ENCODE peak calls at places on chromosomes 11 and 22, in five cellular contexts. I is aorta, Q is stomach, T is right lobe of liver, W is IMR-90. S is an unnamed sample.

GRCh38 chr22:17305076-17305475 is 64.2 kb upstream of the CECR2 start:
- DNase-seq in I (no peak), Q (peak; percentile 2), W (no peak), T (no peak), S (no peak)

GRCh38 chr11:56089697-56090096 is 3.4 kb upstream of the OR8I2 start:
- DNase-seq in W (no peak), I (no peak), T (no peak), Q (no peak), S (peak; percentile 21)

GRCh38 chr11:43517518-43517917 is 158.8 kb downstream of the TTC17 start:
- DNase-seq in Q (no peak), T (no peak), W (peak; percentile 26), I (no peak), S (peak; percentile 78)

GRCh38 chr11:70159612-70160570 is 43.2 kb upstream of the FADD start:
- DNase-seq in I (peak; percentile 92), Q (peak; percentile 87), T (peak; percentile 79), W (peak; percentile 47), S (peak; percentile 93)

GRCh38 chr11:86535773-86536172 is 136.6 kb downstream of the ME3 start:
- DNase-seq in T (no peak), I (no peak), W (no peak), Q (no peak), S (no peak)

GRCh38 chr11:112345166-112345565 is 84.5 kb upstream of the PLET1 start:
- DNase-seq in T (no peak), W (no peak), I (no peak), Q (no peak), S (no peak)

GRCh38 chr11:113341388-113342165 is 27.2 kb downstream of the TTC12 start:
- DNase-seq in I (no peak), T (no peak), Q (no peak), W (no peak), S (no peak)

GRCh38 chr11:117045196-117045595 is 53.0 kb downstream of the SIK3 start:
- DNase-seq in I (no peak), W (peak; percentile 61), Q (no peak), T (no peak), S (peak; percentile 62)

DNA sequence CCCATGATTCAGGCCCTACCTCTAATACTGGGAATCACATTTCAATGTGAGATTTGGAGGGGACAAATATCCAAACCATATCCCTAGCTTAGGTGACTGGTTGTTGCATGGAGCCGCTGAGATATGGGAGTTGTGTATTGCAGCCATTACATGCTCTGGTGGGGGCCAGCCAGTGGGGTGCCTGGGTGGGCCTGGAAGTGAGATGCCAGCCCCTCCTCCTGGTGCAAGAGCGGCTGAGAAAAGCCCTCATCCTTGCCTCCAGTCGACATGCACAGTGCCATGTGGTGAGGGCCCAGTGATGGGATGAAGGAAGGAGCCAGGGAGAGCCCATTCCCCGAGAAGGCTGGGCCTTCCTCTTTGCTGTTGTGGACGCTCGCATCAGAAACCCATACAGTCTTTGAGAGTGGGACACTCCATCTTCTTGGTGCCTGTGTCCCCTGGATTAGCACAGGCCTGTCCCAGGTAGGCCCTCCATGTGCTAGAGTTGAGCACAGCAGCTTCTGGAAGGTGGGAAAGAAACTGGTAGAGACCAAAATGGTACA is 1043.0 kb downstream of the TBC1D22A start:
- DNase-seq in W (no peak), T (no peak), Q (no peak), I (no peak), S (no peak)
- H3K4me3 ChIP-seq in W (no peak overlapping the region), T (no peak overlapping the region), Q (no peak overlapping the region), I (no peak overlapping the region), S (no peak overlapping the region)

DNA sequence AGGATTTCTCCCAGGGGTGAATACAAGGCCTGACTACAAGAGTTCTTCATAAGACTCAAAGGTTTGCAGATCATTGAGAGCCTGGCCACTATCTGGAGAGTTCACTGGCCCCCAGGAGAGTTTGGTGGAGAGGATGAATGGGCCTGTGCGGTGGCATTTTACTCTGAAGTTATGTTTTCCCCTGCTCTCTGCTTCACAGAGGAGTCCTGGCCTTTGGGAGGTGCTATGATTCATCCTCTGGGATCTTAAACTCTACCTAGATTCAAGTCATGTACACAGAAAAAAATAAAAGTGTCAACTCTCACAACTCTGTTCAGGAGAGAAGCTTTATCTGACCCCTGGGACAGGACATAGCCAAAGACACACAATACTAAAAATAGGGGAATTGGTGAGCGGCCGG is 159.1 kb upstream of the CARD18 start:
- DNase-seq in I (no peak), W (peak; percentile 34), T (no peak), Q (no peak), S (no peak)
- H3K27ac ChIP-seq in I (no peak overlapping the region), W (peak overlapping the region; percentile 56), T (no peak overlapping the region), Q (no peak overlapping the region), S (no peak overlapping the region)

GRCh38 chr22:43411040-43411919 is 534 bp upstream of the MPPED1 start:
- DNase-seq in Q (no peak), W (no peak), T (no peak), I (no peak), S (no peak)

GRCh38 chr22:43409046-43409445 is 2.8 kb upstream of the MPPED1 start:
- DNase-seq in Q (no peak), I (no peak), W (no peak), T (peak; percentile 5), S (no peak)

GRCh38 chr22:43408009-43408408 is 3.8 kb upstream of the MPPED1 start:
- DNase-seq in W (no peak), Q (no peak), I (no peak), T (peak; percentile 15), S (no peak)

GRCh38 chr22:43407591-43407990 is 4.2 kb upstream of the MPPED1 start:
- DNase-seq in Q (no peak), I (no peak), W (no peak), T (peak; percentile 30), S (no peak)

GRCh38 chr22:43409800-43410199 is 2.0 kb upstream of the MPPED1 start:
- DNase-seq in W (no peak), I (no peak), Q (no peak), T (no peak), S (no peak)
- H3K27me3 ChIP-seq in W (peaks cover 52% of the 10 kb centered on the region), I (no peaks in the 10 kb centered on the region), Q (peaks cover 70% of the 10 kb centered on the region), T (no peaks in the 10 kb centered on the region), S (peaks cover 41% of the 10 kb centered on the region)

GRCh38 chr11:12027844-12028243 is 19.4 kb upstream of the DKK3 start:
- DNase-seq in I (no peak), T (no peak), Q (no peak), W (no peak), S (no peak)

GRCh38 chr11:12024314-12024926 is 16.0 kb upstream of the DKK3 start:
- DNase-seq in T (no peak), I (no peak), Q (no peak), W (no peak), S (no peak)

GRCh38 chr11:12029738-12030363 is 21.4 kb upstream of the DKK3 start:
- DNase-seq in T (no peak), W (peak; percentile 65), Q (no peak), I (no peak), S (no peak)

GRCh38 chr11:12028303-12028702 is 19.9 kb upstream of the DKK3 start:
- DNase-seq in T (no peak), I (no peak), Q (no peak), W (no peak), S (no peak)

DNA sequence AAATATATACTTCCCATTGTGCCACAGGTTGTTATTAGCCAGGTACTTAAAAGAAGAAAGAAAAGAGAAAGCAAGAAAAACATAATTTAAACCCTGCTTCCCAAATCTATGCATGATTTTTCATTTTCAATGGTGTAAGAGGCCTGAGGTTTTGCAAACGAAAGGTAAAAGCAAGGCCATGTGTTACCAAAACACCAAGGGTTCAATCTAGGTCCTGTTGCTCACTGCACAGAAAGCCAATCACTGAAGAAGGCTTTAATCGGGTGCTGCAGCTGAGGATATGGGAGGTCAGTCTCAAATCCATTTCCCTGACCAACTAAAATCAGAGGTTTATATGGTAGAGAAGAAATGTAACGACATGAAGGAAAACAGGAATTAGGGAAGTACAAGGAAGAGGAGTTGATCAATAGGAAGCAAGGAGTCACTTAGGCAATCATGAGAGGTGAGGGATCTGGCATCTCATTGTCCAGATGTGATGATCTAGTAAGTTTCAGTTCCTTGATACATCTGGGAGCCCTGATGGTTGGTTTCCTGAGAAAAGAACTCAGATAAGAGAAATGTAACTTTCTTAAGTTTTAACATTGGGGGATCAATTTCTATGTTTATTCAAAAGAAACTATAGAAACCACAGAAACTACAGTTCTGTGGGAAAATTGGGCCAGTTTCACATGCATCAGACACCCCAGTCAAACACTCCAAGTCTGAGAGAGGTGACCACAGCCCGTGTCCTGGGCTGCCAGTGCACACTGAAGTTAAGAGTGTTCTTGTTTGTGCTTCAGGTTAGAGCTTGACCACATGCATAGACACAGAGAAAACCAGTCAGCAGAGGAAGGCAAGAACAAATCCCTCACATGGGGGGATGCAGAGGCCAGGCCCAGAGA is 18.1 kb upstream of the DKK3 start:
- DNase-seq in Q (no peak), W (no peak), I (no peak), T (no peak), S (no peak)
- H3K4me3 ChIP-seq in Q (no peak overlapping the region), W (no peak overlapping the region), I (no peak overlapping the region), T (no peak overlapping the region), S (no peak overlapping the region)

GRCh38 chr11:101126551-101127347 is 2.9 kb downstream of the PGR start:
- DNase-seq in I (peak; percentile 77), Q (no peak), W (no peak), T (peak; percentile 24), S (peak; percentile 79)
- H3K27ac ChIP-seq in I (peak overlapping the region; percentile 75), Q (peak overlapping the region; percentile 71), W (no peak overlapping the region), T (no peak overlapping the region), S (no peak overlapping the region)

GRCh38 chr11:121354192-121354591 is 61.6 kb downstream of the SC5D start:
- DNase-seq in W (no peak), T (no peak), I (no peak), Q (no peak), S (no peak)

GRCh38 chr11:121350314-121351046 is 57.9 kb downstream of the SC5D start:
- DNase-seq in Q (no peak), I (no peak), W (no peak), T (no peak), S (no peak)

GRCh38 chr11:121349790-121350189 is 57.2 kb downstream of the SC5D start:
- DNase-seq in Q (no peak), T (no peak), I (no peak), W (no peak), S (no peak)

GRCh38 chr11:121351089-121351488 is 58.5 kb downstream of the SC5D start:
- DNase-seq in Q (no peak), W (no peak), T (no peak), I (no peak), S (no peak)

GRCh38 chr11:121352301-121352891 is 59.8 kb downstream of the SC5D start:
- DNase-seq in W (no peak), Q (no peak), I (no peak), T (no peak), S (no peak)
- H3K27me3 ChIP-seq in W (peaks cover 34% of the 10 kb centered on the region), Q (no peaks in the 10 kb centered on the region), I (no peaks in the 10 kb centered on the region), T (no peaks in the 10 kb centered on the region), S (peaks cover 3% of the 10 kb centered on the region)

GRCh38 chr22:24432059-24432853 is 4.9 kb downstream of the ADORA2A start:
- DNase-seq in I (peak; percentile 89), T (peak; percentile 79), W (peak; percentile 16), Q (peak; percentile 78), S (peak; percentile 95)
- H3K4me3 ChIP-seq in I (no peak overlapping the region), T (no peak overlapping the region), W (no peak overlapping the region), Q (no peak overlapping the region), S (no peak overlapping the region)

GRCh38 chr11:65292866-65293265 is 21.8 kb upstream of the CDC42EP2 start:
- DNase-seq in I (no peak), T (no peak), W (no peak), Q (no peak), S (no peak)
- H3K27ac ChIP-seq in I (no peak overlapping the region), T (peak overlapping the region; percentile 15), W (peak overlapping the region; percentile 94), Q (peak overlapping the region; percentile 90), S (peak overlapping the region; percentile 89)

DNA sequence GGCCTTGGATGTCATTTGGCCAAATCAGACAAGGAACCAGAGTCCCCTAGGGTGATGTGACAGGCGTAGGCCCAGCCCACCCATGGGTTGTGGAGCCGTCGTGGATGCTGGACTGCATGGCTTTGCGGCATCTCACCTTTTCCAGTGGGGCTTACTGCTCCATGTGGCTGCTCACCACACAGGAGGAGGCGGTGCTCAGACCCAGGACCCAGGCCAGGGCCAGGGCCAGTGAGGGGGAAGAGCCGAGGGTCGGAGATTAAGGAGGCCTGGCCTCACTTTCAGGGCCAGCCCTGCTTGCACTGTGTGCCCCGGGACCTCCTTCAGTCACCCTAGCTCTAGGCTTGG is 105.6 kb downstream of the ST3GAL4 start:
- DNase-seq in W (no peak), T (no peak), Q (no peak), I (no peak), S (peak; percentile 68)
- H3K27me3 ChIP-seq in W (no peaks in the 10 kb centered on the region), T (no peaks in the 10 kb centered on the region), Q (peaks cover 69% of the 10 kb centered on the region), I (no peaks in the 10 kb centered on the region), S (no peaks in the 10 kb centered on the region)

S was measured in osteoblast.